ENCODE peak calls at places on chromosomes 13 and 19, in seven cellular contexts. N is endothelial cell of umbilical vein, O is psoas muscle, H is RWPE1, E is AG04450, Q is WTC11, Z is GM23338. V is an unnamed sample.

GRCh38 chr13:48156466-48156865 is 61.6 kb upstream of the MED4 start:
- DNase-seq in N (no peak), O (no peak), H (no peak), E (no peak), Q (peak), Z (peak), V (no peak)

GRCh38 chr13:28636078-28636477 is 22.9 kb upstream of the POMP start:
- DNase-seq in N (no peak), O (no peak), H (no peak), E (no peak), Q (no peak), Z (no peak), V (no peak)

GRCh38 chr13:79485451-79485850 is 4.5 kb downstream of the NDFIP2 start:
- DNase-seq in N (no peak), O (no peak), H (no peak), E (no peak), Q (no peak), Z (no peak), V (no peak)

GRCh38 chr19:18173572-18174294 is at the start of gene IFI30:
- DNase-seq in N (peak), O (peak), H (peak), E (no peak), Q (peak), Z (peak), V (peak)

GRCh38 chr19:45442927-45443461 is 19.3 kb upstream of the ERCC1 start:
- DNase-seq in N (peak), O (peak), H (no peak), E (no peak), Q (peak), Z (peak), V (no peak)

GRCh38 chr13:110680852-110681251 is 25.1 kb downstream of the CARS2 start:
- DNase-seq in N (peak), O (no peak), H (peak), E (no peak), Q (peak), Z (peak), V (no peak)

GRCh38 chr13:28553971-28554370 is 59.0 kb upstream of the FLT1 start:
- DNase-seq in N (no peak), O (no peak), H (no peak), E (no peak), Q (no peak), Z (no peak), V (no peak)

GRCh38 chr19:44602071-44602470 is 11.3 kb upstream of the IGSF23 start:
- DNase-seq in N (no peak), O (no peak), H (no peak), E (no peak), Q (no peak), Z (no peak), V (no peak)

GRCh38 chr19:50292216-50292827 is 36.9 kb downstream of the KCNC3 start:
- DNase-seq in N (no peak), O (no peak), H (no peak), E (no peak), Q (peak), Z (peak), V (no peak)

GRCh38 chr19:912181-913079 is 589 bp downstream of the R3HDM4 start:
- DNase-seq in N (no peak), O (no peak), H (peak), E (no peak), Q (no peak), Z (no peak), V (no peak)

DNA sequence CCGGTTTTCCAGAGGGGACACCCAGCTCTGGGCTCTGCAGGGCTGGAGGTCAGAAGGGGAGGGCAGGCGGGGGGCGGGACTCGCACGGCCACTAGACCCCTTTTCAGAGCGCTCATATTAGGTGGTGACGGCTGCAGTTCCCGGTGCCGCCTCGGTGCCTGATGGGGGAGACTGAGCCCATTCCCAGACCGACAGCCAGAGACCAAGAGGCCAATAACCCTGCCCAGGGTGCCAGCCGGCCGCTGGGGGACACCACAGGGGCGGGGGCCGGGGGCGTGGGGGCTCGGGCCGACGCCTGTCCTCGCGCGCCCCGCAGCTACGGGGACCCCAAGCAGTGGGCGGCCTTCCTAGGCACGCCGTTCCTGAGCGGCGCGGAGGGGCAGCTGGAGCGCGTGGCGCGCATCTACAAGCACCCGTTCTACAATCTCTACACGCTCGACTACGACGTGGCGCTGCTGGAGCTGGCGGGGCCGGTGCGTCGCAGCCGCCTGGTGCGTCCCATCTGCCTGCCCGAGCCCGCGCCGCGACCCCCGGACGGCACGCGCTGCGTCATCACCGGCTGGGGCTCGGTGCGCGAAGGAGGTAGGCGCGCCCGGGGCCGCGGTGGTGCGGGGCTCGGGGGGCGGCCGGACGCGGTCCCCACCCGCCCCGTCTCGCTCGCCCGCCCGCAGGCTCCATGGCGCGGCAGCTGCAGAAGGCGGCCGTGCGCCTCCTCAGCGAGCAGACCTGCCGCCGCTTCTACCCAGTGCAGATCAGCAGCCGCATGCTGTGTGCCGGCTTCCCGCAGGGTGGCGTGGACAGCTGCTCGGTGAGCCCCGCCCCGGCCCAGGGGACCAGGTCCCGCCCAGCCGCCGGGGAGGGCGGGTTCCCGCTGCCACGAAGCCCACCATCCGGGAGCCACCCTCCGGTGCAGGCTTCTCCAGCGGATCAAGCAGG is 2.4 kb downstream of the TIMM13 start:
- DNase-seq in N (peak), O (peak), H (no peak), E (peak), Q (peak), Z (peak), V (peak)
- TF ChIP-seq CTCF in N (peak), O (peak), H (no peak), E (peak), Q (peak), Z (peak), V (peak)

GRCh38 chr13:30892966-30893365 is 13.1 kb upstream of the MEDAG start:
- DNase-seq in N (no peak), O (peak), H (no peak), E (no peak), Q (peak), Z (peak), V (no peak)
- TF ChIP-seq CTCF in N (peak), O (peak), H (no peak), E (peak), Q (peak), Z (peak), V (no peak)

DNA sequence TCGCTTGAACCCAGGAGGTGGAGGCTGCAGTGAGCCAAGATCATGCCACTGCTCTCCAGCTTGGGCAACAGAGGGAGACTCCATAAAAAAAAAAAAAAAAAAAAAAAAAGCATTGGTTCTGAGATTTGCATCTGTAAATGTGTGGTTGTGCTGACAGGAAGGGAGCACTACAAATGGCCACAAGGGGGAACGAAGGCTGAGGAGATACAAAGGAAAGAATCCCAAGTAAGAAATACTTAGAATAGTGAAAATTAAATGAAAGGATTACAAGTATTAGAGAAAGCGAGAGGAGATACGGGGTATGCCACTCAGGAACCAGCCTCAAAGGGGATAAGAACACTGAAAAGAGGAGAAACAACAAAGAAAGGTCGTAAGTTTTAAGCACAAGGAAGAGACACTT is 284.9 kb downstream of the KLF12 start:
- DNase-seq in N (peak), O (no peak), H (peak), E (no peak), Q (peak), Z (peak), V (no peak)
- TF ChIP-seq CTCF in N (peak), O (peak), H (no peak), E (peak), Q (peak), Z (peak), V (peak)

GRCh38 chr19:10839071-10840050 is 3.3 kb upstream of the TMED1 start:
- DNase-seq in N (no peak), O (no peak), H (no peak), E (no peak), Q (no peak), Z (no peak), V (no peak)

GRCh38 chr19:10838377-10838776 is 2.4 kb upstream of the TMED1 start:
- DNase-seq in N (no peak), O (no peak), H (no peak), E (no peak), Q (no peak), Z (no peak), V (no peak)

GRCh38 chr19:10835089-10835753 is 791 bp downstream of the TMED1 start:
- DNase-seq in N (peak), O (peak), H (peak), E (no peak), Q (no peak), Z (no peak), V (peak)

GRCh38 chr19:10835754-10836477 is at the start of gene TMED1:
- DNase-seq in N (peak), O (peak), H (peak), E (peak), Q (peak), Z (peak), V (peak)

GRCh38 chr19:10836478-10837325 is 690 bp upstream of the TMED1 start:
- DNase-seq in N (no peak), O (peak), H (peak), E (no peak), Q (peak), Z (peak), V (peak)
- TF ChIP-seq CTCF in N (no peak), O (no peak), H (no peak), E (no peak), Q (no peak), Z (no peak), V (no peak)

V was measured in D721Med.